ENCODE peak calls at places on chromosomes 4 and X, in nine cellular contexts. C is astrocyte of the spinal cord, U is endodermal cell, T is fibroblast of mammary gland, K is AG10803, J is hepatocyte, P is WTC11, O is nephron progenitor cell, F is left lung. B is an unnamed sample.

GRCh38 chr4:108060164-108060563 is 70.5 kb downstream of the HADH start:
- DNase-seq in C (peak; percentile 58), U (peak; percentile 67), T (peak; percentile 64), K (peak; percentile 47), J (peak; percentile 58), P (no peak), O (no peak), F (no peak), B (no peak)

GRCh38 chr4:85925071-85925470 is 434.8 kb downstream of the MAPK10 start:
- DNase-seq in C (no peak), U (no peak), T (no peak), K (no peak), J (no peak), P (no peak), O (no peak), F (no peak), B (no peak)

GRCh38 chrX:97481228-97481627 is 597.5 kb downstream of the RPA4 start:
- DNase-seq in C (no peak), U (no peak), T (no peak), K (no peak), J (no peak), P (no peak), O (no peak), F (no peak), B (no peak)

GRCh38 chr4:161581262-161581661 is 582.5 kb downstream of the FSTL5 start:
- DNase-seq in C (peak; percentile 20), U (no peak), T (no peak), K (peak; percentile 51), J (no peak), P (no peak), O (no peak), F (no peak), B (no peak)

GRCh38 chr4:3705236-3705987 is 60.8 kb upstream of the ADRA2C start:
- DNase-seq in C (no peak), U (no peak), T (no peak), K (no peak), J (no peak), P (no peak), O (no peak), F (peak; percentile 14), B (peak; percentile 22)

GRCh38 chr4:65007841-65008439 is 598.7 kb upstream of the TECRL start:
- DNase-seq in C (peak; percentile 66), U (peak; percentile 65), T (peak; percentile 40), K (peak; percentile 6), J (peak; percentile 71), P (peak; percentile 23), O (peak; percentile 11), F (no peak), B (no peak)

GRCh38 chrX:153926863-153927685 is 1.0 kb upstream of the ARHGAP4 start:
- DNase-seq in C (no peak), U (no peak), T (peak; percentile 25), K (peak; percentile 30), J (peak; percentile 41), P (no peak), O (no peak), F (peak; percentile 79), B (peak; percentile 83)

GRCh38 chrX:42096262-42096939 is 173.0 kb upstream of the CASK start:
- DNase-seq in C (peak; percentile 91), U (no peak), T (peak; percentile 73), K (peak; percentile 89), J (peak; percentile 77), P (no peak), O (no peak), F (peak; percentile 56), B (no peak)

GRCh38 chrX:110691446-110691845 is 104.2 kb downstream of the CHRDL1 start:
- DNase-seq in C (peak; percentile 12), U (no peak), T (peak; percentile 79), K (no peak), J (no peak), P (no peak), O (no peak), F (no peak), B (no peak)

GRCh38 chrX:95764972-95765451 is 919.6 kb upstream of the DIAPH2 start:
- DNase-seq in C (peak; percentile 45), U (peak; percentile 70), T (peak; percentile 44), K (peak; percentile 3), J (peak; percentile 75), P (no peak), O (no peak), F (no peak), B (no peak)

GRCh38 chrX:95760356-95760755 is 924.3 kb upstream of the DIAPH2 start:
- DNase-seq in C (no peak), U (no peak), T (no peak), K (no peak), J (no peak), P (no peak), O (no peak), F (no peak), B (no peak)

GRCh38 chrX:95762716-95763115 is 921.9 kb upstream of the DIAPH2 start:
- DNase-seq in C (no peak), U (no peak), T (no peak), K (no peak), J (peak; percentile 4), P (no peak), O (no peak), F (no peak), B (no peak)
- TF ChIP-seq CTCF in C (no peak), U (peak; percentile 77), T (peak; percentile 2), K (no peak), J (peak; percentile 33), P (no peak), O (peak; percentile 44), F (no peak), B (no peak)

DNA sequence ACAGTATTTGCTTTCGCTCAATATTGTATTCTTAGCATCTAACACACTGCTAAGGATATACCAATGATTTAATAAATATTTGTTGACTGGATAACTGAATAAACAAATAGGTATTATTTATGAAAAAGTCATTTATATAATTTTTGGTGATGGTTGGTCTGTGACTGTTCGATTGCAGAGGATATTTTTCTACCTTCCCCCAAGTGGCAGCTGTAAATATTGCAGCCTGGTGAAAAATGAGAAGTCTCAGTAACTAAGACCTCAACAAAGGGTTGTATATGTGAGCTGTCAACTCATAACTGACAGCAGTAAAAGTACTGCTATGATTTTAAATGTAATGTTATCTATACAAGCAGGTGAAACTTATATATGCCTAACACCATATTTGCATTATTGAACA is 36.0 kb downstream of the HTR2C start:
- DNase-seq in C (no peak), U (peak; percentile 57), T (peak; percentile 8), K (peak; percentile 0), J (peak; percentile 18), P (no peak), O (peak; percentile 4), F (no peak), B (no peak)
- TF ChIP-seq CTCF in C (peak; percentile 54), U (peak; percentile 78), T (peak; percentile 56), K (peak; percentile 53), J (peak; percentile 49), P (no peak), O (peak; percentile 54), F (peak; percentile 37), B (peak; percentile 65)

GRCh38 chr4:187383181-187383580 is 612.4 kb upstream of the ZFP42 start:
- DNase-seq in C (no peak), U (no peak), T (no peak), K (no peak), J (no peak), P (no peak), O (no peak), F (no peak), B (no peak)

GRCh38 chr4:187378441-187378840 is 617.1 kb upstream of the ZFP42 start:
- DNase-seq in C (no peak), U (no peak), T (no peak), K (no peak), J (no peak), P (no peak), O (no peak), F (no peak), B (no peak)

GRCh38 chr4:187380181-187380581 is 615.4 kb upstream of the ZFP42 start:
- DNase-seq in C (no peak), U (peak; percentile 83), T (peak; percentile 1), K (no peak), J (peak; percentile 16), P (peak; percentile 69), O (no peak), F (no peak), B (no peak)
- TF ChIP-seq CTCF in C (peak; percentile 26), U (peak; percentile 86), T (peak; percentile 8), K (peak; percentile 45), J (no peak), P (no peak), O (no peak), F (no peak), B (no peak)

DNA sequence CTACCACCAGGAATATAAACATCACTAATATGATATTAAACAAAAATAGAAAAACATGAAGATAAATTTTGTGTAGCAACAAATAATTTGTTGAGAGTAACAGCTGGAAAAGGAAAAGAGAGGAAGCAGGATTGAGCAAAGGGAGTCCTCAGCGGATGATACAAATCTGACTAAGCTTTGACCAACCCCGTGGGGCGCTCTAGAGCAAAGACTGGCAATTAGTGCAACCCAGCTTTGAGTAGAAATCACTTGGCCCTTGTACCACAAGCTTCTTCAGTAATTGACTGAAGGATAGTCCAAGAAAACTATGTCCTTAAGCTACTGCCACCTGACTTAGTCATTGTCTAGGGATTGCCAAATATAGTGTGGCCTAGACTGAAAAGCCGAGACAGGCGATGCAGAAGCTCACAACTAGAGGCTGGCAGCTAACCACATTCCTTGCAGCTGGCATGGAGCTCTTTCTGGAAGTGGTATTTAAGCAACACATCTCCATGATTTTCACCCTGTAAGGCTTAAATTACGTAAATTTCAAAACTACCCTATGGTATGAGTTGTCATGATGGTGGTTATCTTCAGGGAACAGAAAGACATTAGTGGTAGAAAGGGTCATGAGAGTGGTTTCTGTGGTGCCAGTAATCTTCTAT is 396.0 kb downstream of the PDGFC start:
- DNase-seq in C (peak; percentile 72), U (peak; percentile 71), T (no peak), K (peak; percentile 78), J (no peak), P (peak; percentile 50), O (no peak), F (no peak), B (no peak)
- TF ChIP-seq CTCF in C (peak; percentile 5), U (peak; percentile 65), T (no peak), K (no peak), J (no peak), P (peak; percentile 31), O (no peak), F (no peak), B (no peak)

DNA sequence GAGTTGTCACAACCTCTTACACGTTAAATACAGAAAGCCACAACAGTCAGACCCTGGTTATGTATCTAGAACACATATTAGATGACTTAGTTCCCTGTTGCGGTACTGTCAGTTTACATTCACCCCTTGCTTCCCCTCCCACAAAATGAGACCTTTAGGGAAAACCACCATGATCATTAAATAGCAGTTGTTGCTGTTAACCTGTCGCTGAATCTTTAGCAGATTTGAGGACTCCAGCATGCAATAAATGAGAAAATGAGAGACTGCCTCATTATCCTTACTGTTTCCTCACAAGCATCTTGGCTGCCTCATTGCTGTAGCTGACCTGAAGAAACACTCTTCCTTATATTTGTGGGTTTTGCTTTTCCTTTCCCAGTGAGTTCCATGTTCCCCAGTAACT is 77.8 kb downstream of the HOPX start:
- DNase-seq in C (no peak), U (no peak), T (no peak), K (no peak), J (no peak), P (no peak), O (no peak), F (no peak), B (no peak)
- TF ChIP-seq CTCF in C (no peak), U (no peak), T (no peak), K (no peak), J (no peak), P (no peak), O (no peak), F (no peak), B (no peak)